ENCODE peak calls at places on chromosomes 7 and 10, in six cellular contexts. One of them, this sample, is unnamed.

GRCh38 chr7:148987010-148987750 is 41.1 kb downstream of the PDIA4 start:
- DNase-seq in hepatocyte: peak; percentile 93
- DNase-seq in CD4-positive, CD25-positive, alpha-beta regulatory T cell: peak; percentile 81
- DNase-seq in mammary epithelial cell: peak; percentile 81
- DNase-seq in ovary: peak; percentile 77
- DNase-seq in uterus: peak; percentile 90
- DNase-seq in this sample: peak; percentile 80

GRCh38 chr10:18377898-18378297 is 237.7 kb downstream of the CACNB2 start:
- DNase-seq in hepatocyte: no peak
- DNase-seq in CD4-positive, CD25-positive, alpha-beta regulatory T cell: no peak
- DNase-seq in mammary epithelial cell: no peak
- DNase-seq in ovary: no peak
- DNase-seq in uterus: no peak
- DNase-seq in this sample: no peak

GRCh38 chr7:34100661-34101060 is 195.3 kb downstream of the BMPER start:
- DNase-seq in hepatocyte: no peak
- DNase-seq in CD4-positive, CD25-positive, alpha-beta regulatory T cell: no peak
- DNase-seq in mammary epithelial cell: peak; percentile 34
- DNase-seq in ovary: no peak
- DNase-seq in uterus: no peak
- DNase-seq in this sample: no peak

GRCh38 chr10:61463035-61463909 is 10.1 kb upstream of the TMEM26 start:
- DNase-seq in hepatocyte: no peak
- DNase-seq in CD4-positive, CD25-positive, alpha-beta regulatory T cell: no peak
- DNase-seq in mammary epithelial cell: no peak
- DNase-seq in ovary: no peak
- DNase-seq in uterus: no peak
- DNase-seq in this sample: no peak

GRCh38 chr7:28405662-28406061 is 6.7 kb upstream of the CREB5 start:
- DNase-seq in hepatocyte: peak; percentile 8
- DNase-seq in CD4-positive, CD25-positive, alpha-beta regulatory T cell: no peak
- DNase-seq in mammary epithelial cell: peak; percentile 97
- DNase-seq in ovary: no peak
- DNase-seq in uterus: peak; percentile 71
- DNase-seq in this sample: no peak

GRCh38 chr7:155191901-155192478 is 105.7 kb upstream of the INSIG1 start:
- DNase-seq in hepatocyte: no peak
- DNase-seq in CD4-positive, CD25-positive, alpha-beta regulatory T cell: no peak
- DNase-seq in mammary epithelial cell: no peak
- DNase-seq in ovary: no peak
- DNase-seq in uterus: no peak
- DNase-seq in this sample: no peak

GRCh38 chr7:157339777-157340677 is 3.2 kb downstream of the DNAJB6 start:
- DNase-seq in hepatocyte: peak; percentile 69
- DNase-seq in CD4-positive, CD25-positive, alpha-beta regulatory T cell: peak; percentile 53
- DNase-seq in mammary epithelial cell: peak; percentile 65
- DNase-seq in ovary: peak; percentile 64
- DNase-seq in uterus: peak; percentile 65
- DNase-seq in this sample: peak; percentile 81

GRCh38 chr10:21727452-21728168 is 193.6 kb downstream of the MLLT10 start:
- DNase-seq in hepatocyte: peak; percentile 42
- DNase-seq in CD4-positive, CD25-positive, alpha-beta regulatory T cell: no peak
- DNase-seq in mammary epithelial cell: no peak
- DNase-seq in ovary: no peak
- DNase-seq in uterus: no peak
- DNase-seq in this sample: no peak

GRCh38 chr10:11886851-11887250 is 63.7 kb downstream of the PROSER2 start:
- DNase-seq in hepatocyte: no peak
- DNase-seq in CD4-positive, CD25-positive, alpha-beta regulatory T cell: no peak
- DNase-seq in mammary epithelial cell: peak; percentile 76
- DNase-seq in ovary: no peak
- DNase-seq in uterus: no peak
- DNase-seq in this sample: no peak

GRCh38 chr10:30556189-30556588 is 73.4 kb downstream of the LYZL2 start:
- DNase-seq in hepatocyte: no peak
- DNase-seq in CD4-positive, CD25-positive, alpha-beta regulatory T cell: no peak
- DNase-seq in mammary epithelial cell: peak; percentile 59
- DNase-seq in ovary: no peak
- DNase-seq in uterus: no peak
- DNase-seq in this sample: no peak

GRCh38 chr7:138459300-138460175 is 521 bp upstream of the TRIM24 start:
- DNase-seq in hepatocyte: peak; percentile 99
- DNase-seq in CD4-positive, CD25-positive, alpha-beta regulatory T cell: no peak
- DNase-seq in mammary epithelial cell: peak; percentile 97
- DNase-seq in ovary: peak; percentile 98
- DNase-seq in uterus: peak; percentile 97
- DNase-seq in this sample: peak; percentile 97

GRCh38 chr10:33201056-33201780 is 133.2 kb downstream of the NRP1 start:
- DNase-seq in hepatocyte: no peak
- DNase-seq in CD4-positive, CD25-positive, alpha-beta regulatory T cell: no peak
- DNase-seq in mammary epithelial cell: no peak
- DNase-seq in ovary: no peak
- DNase-seq in uterus: no peak
- DNase-seq in this sample: no peak

GRCh38 chr10:124696446-124697392 is 47.5 kb downstream of the FAM53B start:
- DNase-seq in hepatocyte: no peak
- DNase-seq in CD4-positive, CD25-positive, alpha-beta regulatory T cell: no peak
- DNase-seq in mammary epithelial cell: no peak
- DNase-seq in ovary: no peak
- DNase-seq in uterus: no peak
- DNase-seq in this sample: no peak

GRCh38 chr7:12642539-12642938 is 44.9 kb upstream of the ARL4A start:
- DNase-seq in hepatocyte: no peak
- DNase-seq in CD4-positive, CD25-positive, alpha-beta regulatory T cell: no peak
- DNase-seq in mammary epithelial cell: no peak
- DNase-seq in ovary: no peak
- DNase-seq in uterus: no peak
- DNase-seq in this sample: no peak

GRCh38 chr10:117215079-117215478 is 17.8 kb downstream of the KCNK18 start:
- DNase-seq in hepatocyte: no peak
- DNase-seq in CD4-positive, CD25-positive, alpha-beta regulatory T cell: no peak
- DNase-seq in mammary epithelial cell: no peak
- DNase-seq in ovary: no peak
- DNase-seq in uterus: no peak
- DNase-seq in this sample: no peak

GRCh38 chr7:105399043-105399725 is 10.5 kb upstream of the SRPK2 start:
- DNase-seq in hepatocyte: no peak
- DNase-seq in CD4-positive, CD25-positive, alpha-beta regulatory T cell: no peak
- DNase-seq in mammary epithelial cell: no peak
- DNase-seq in ovary: no peak
- DNase-seq in uterus: no peak
- DNase-seq in this sample: no peak

GRCh38 chr10:101303087-101303753 is 50.7 kb upstream of the BTRC start:
- DNase-seq in hepatocyte: no peak
- DNase-seq in CD4-positive, CD25-positive, alpha-beta regulatory T cell: no peak
- DNase-seq in mammary epithelial cell: no peak
- DNase-seq in ovary: no peak
- DNase-seq in uterus: no peak
- DNase-seq in this sample: no peak

GRCh38 chr7:116990056-116990455 is 36.8 kb downstream of the ST7 start:
- DNase-seq in hepatocyte: no peak
- DNase-seq in CD4-positive, CD25-positive, alpha-beta regulatory T cell: no peak
- DNase-seq in mammary epithelial cell: peak; percentile 58
- DNase-seq in ovary: no peak
- DNase-seq in uterus: no peak
- DNase-seq in this sample: no peak

GRCh38 chr10:123019264-123019663 is 10.5 kb downstream of the ACADSB start:
- DNase-seq in hepatocyte: no peak
- DNase-seq in CD4-positive, CD25-positive, alpha-beta regulatory T cell: no peak
- DNase-seq in mammary epithelial cell: no peak
- DNase-seq in ovary: no peak
- DNase-seq in uterus: no peak
- DNase-seq in this sample: no peak

GRCh38 chr10:29746080-29746797 is 111.5 kb upstream of the SVIL start:
- DNase-seq in hepatocyte: no peak
- DNase-seq in CD4-positive, CD25-positive, alpha-beta regulatory T cell: no peak
- DNase-seq in mammary epithelial cell: no peak
- DNase-seq in ovary: no peak
- DNase-seq in uterus: no peak
- DNase-seq in this sample: no peak

DNA sequence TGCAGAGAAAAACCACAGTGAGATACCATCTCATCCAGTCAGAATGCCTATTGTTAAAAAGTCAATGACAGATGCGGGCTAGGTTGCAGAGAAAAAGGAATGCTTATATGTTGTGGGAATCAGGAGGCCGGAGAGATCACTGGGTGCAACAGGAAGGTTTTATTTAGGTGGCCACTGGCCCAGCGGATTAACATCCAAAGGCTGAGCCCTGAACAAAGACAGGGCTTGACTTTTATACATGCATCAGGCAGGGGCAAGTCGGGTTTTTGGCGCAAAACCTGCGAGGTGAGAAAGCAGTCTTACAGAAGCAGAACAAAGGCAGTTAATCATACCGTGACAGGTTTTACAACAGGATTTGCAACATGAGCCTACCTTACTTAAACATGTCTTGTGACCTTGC is 620 bp downstream of the ZNF117 start:
- DNase-seq in hepatocyte: no peak
- DNase-seq in CD4-positive, CD25-positive, alpha-beta regulatory T cell: no peak
- DNase-seq in mammary epithelial cell: no peak
- DNase-seq in ovary: no peak
- DNase-seq in uterus: no peak
- DNase-seq in this sample: no peak
- H3K9me3 ChIP-seq in hepatocyte: peaks cover 30% of the 10 kb centered on the region
- H3K9me3 ChIP-seq in CD4-positive, CD25-positive, alpha-beta regulatory T cell: peaks cover 82% of the 10 kb centered on the region
- H3K9me3 ChIP-seq in mammary epithelial cell: peaks cover 34% of the 10 kb centered on the region
- H3K9me3 ChIP-seq in ovary: no peaks in the 10 kb centered on the region
- H3K9me3 ChIP-seq in uterus: no peaks in the 10 kb centered on the region
- H3K9me3 ChIP-seq in this sample: peaks cover 45% of the 10 kb centered on the region

GRCh38 chr7:66641526-66641871 is 12.8 kb downstream of the KCTD7 start:
- DNase-seq in hepatocyte: no peak
- DNase-seq in CD4-positive, CD25-positive, alpha-beta regulatory T cell: no peak
- DNase-seq in mammary epithelial cell: no peak
- DNase-seq in ovary: no peak
- DNase-seq in uterus: no peak
- DNase-seq in this sample: no peak

GRCh38 chr7:66642186-66642585 is 13.5 kb downstream of the KCTD7 start:
- DNase-seq in hepatocyte: no peak
- DNase-seq in CD4-positive, CD25-positive, alpha-beta regulatory T cell: no peak
- DNase-seq in mammary epithelial cell: no peak
- DNase-seq in ovary: no peak
- DNase-seq in uterus: no peak
- DNase-seq in this sample: no peak

GRCh38 chr7:66642932-66643331 is 14.3 kb downstream of the KCTD7 start:
- DNase-seq in hepatocyte: no peak
- DNase-seq in CD4-positive, CD25-positive, alpha-beta regulatory T cell: no peak
- DNase-seq in mammary epithelial cell: no peak
- DNase-seq in ovary: no peak
- DNase-seq in uterus: no peak
- DNase-seq in this sample: no peak

GRCh38 chr7:66639773-66640172 is 11.1 kb downstream of the KCTD7 start:
- DNase-seq in hepatocyte: no peak
- DNase-seq in CD4-positive, CD25-positive, alpha-beta regulatory T cell: no peak
- DNase-seq in mammary epithelial cell: no peak
- DNase-seq in ovary: no peak
- DNase-seq in uterus: no peak
- DNase-seq in this sample: no peak

DNA sequence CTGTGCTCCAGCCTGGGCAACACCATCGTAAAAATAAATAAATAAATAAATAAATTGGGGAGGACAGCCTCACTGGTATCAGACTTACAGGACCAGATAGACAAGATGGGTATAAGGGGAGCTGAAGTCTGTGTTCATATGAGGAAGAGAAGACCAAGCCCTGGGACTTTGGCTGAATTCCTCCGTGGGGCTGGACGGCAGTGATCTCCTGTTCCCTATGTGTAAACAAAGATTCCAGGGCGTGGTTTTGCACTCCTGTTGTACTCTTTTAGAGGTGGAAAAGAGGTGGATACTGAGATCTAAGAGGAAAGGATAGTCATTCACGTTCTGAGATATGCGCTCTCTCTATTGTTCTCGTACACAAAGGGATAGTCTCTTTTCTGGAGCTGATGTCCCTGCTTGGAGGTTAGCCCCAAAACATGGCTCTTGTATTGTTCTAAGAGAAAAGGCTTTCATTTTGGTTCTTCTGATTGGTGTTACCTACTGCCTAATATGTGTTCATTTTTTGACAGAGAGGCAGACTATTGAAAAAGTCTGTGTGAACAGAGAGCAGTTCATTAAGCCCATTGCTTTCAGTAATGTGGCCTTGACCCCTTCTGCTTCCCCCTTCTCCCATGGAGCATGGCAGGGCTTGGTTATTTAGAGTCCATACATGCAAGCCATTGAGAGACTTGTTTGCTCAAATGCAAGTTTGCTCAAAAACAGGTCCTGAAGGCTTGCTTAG is 12.3 kb downstream of the KCTD7 start:
- DNase-seq in hepatocyte: peak; percentile 55
- DNase-seq in CD4-positive, CD25-positive, alpha-beta regulatory T cell: no peak
- DNase-seq in mammary epithelial cell: no peak
- DNase-seq in ovary: no peak
- DNase-seq in uterus: no peak
- DNase-seq in this sample: no peak
- H3K27ac ChIP-seq in hepatocyte: peak overlapping the region; percentile 71
- H3K27ac ChIP-seq in CD4-positive, CD25-positive, alpha-beta regulatory T cell: no peak overlapping the region
- H3K27ac ChIP-seq in mammary epithelial cell: no peak overlapping the region
- H3K27ac ChIP-seq in ovary: no peak overlapping the region
- H3K27ac ChIP-seq in uterus: no peak overlapping the region
- H3K27ac ChIP-seq in this sample: no peak overlapping the region

GRCh38 chr7:38819463-38819862 is 89.5 kb downstream of the VPS41 start:
- DNase-seq in hepatocyte: no peak
- DNase-seq in CD4-positive, CD25-positive, alpha-beta regulatory T cell: no peak
- DNase-seq in mammary epithelial cell: no peak
- DNase-seq in ovary: no peak
- DNase-seq in uterus: no peak
- DNase-seq in this sample: no peak
- H3K9me3 ChIP-seq in hepatocyte: no peaks in the 10 kb centered on the region
- H3K9me3 ChIP-seq in CD4-positive, CD25-positive, alpha-beta regulatory T cell: no peaks in the 10 kb centered on the region
- H3K9me3 ChIP-seq in mammary epithelial cell: no peaks in the 10 kb centered on the region
- H3K9me3 ChIP-seq in ovary: no peaks in the 10 kb centered on the region
- H3K9me3 ChIP-seq in uterus: no peaks in the 10 kb centered on the region
- H3K9me3 ChIP-seq in this sample: peaks cover 9% of the 10 kb centered on the region

GRCh38 chr10:46540412-46541016 is 15.9 kb downstream of the GPRIN2 start:
- DNase-seq in hepatocyte: no peak
- DNase-seq in CD4-positive, CD25-positive, alpha-beta regulatory T cell: no peak
- DNase-seq in mammary epithelial cell: no peak
- DNase-seq in ovary: no peak
- DNase-seq in uterus: peak; percentile 1
- DNase-seq in this sample: no peak
- H3K27ac ChIP-seq in hepatocyte: peak overlapping the region; percentile 90
- H3K27ac ChIP-seq in CD4-positive, CD25-positive, alpha-beta regulatory T cell: no peak overlapping the region
- H3K27ac ChIP-seq in mammary epithelial cell: no peak overlapping the region
- H3K27ac ChIP-seq in ovary: no peak overlapping the region
- H3K27ac ChIP-seq in uterus: no peak overlapping the region
- H3K27ac ChIP-seq in this sample: no peak overlapping the region

DNA sequence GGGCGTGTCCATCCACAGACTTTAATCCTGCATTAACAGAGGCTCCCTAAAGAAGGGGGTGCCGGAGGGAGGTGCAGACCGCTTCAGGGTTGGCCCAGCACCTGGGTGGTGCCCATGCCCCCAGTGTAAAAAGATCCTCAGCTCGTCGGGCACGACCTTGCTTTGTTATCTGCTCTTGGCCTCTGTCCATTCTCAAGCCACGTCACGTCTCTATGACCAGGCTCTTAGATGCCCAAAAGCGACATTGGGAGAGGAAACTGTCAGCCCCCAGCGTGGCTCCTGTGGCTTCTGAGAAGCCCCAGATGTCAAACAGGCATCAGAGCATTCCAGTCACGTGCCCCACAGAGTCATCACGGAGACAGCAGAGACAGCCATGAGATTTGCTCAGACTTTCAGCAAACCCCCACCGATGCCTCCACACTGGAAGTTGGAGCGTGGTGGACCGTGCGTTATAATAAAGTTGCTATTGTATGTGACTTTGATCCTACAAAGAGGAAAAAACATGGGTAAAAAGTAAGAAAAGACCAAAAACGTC is 55.5 kb downstream of the PTPRN2 start:
- DNase-seq in hepatocyte: no peak
- DNase-seq in CD4-positive, CD25-positive, alpha-beta regulatory T cell: no peak
- DNase-seq in mammary epithelial cell: no peak
- DNase-seq in ovary: no peak
- DNase-seq in uterus: no peak
- DNase-seq in this sample: no peak
- H3K9me3 ChIP-seq in hepatocyte: no peaks in the 10 kb centered on the region
- H3K9me3 ChIP-seq in CD4-positive, CD25-positive, alpha-beta regulatory T cell: no peaks in the 10 kb centered on the region
- H3K9me3 ChIP-seq in mammary epithelial cell: peaks cover 35% of the 10 kb centered on the region
- H3K9me3 ChIP-seq in ovary: no peaks in the 10 kb centered on the region
- H3K9me3 ChIP-seq in uterus: no peaks in the 10 kb centered on the region
- H3K9me3 ChIP-seq in this sample: no peaks in the 10 kb centered on the region

This sample was measured in DND-41.